ENCODE peak calls at places on chromosomes 1 and 21, in six cellular contexts. I is CD8-positive, alpha-beta memory T cell; O is tibial artery; Y is body of pancreas; G is uterus; X is endodermal cell. U is an unnamed sample.
A peak's percentile ranks its signal among the peaks of the same experiment; 100 is the strongest.

GRCh38 chr1:29563571-29563970 is 327.2 kb downstream of the PTPRU start:
- DNase-seq in I (no peak), O (no peak), Y (no peak), G (no peak), X (no peak), U (no peak)

GRCh38 chr1:241717975-241718374 is 65.9 kb downstream of the WDR64 start:
- DNase-seq in I (no peak), O (no peak), Y (no peak), G (no peak), X (no peak), U (no peak)

GRCh38 chr1:15429701-15430149 is 8.5 kb upstream of the CTRC start:
- DNase-seq in I (no peak), O (no peak), Y (peak; percentile 72), G (no peak), X (no peak), U (no peak)

GRCh38 chr1:87252406-87252805 is 76.3 kb upstream of the LMO4 start:
- DNase-seq in I (no peak), O (no peak), Y (no peak), G (no peak), X (no peak), U (no peak)

GRCh38 chr1:6205849-6206845 is at the start of gene RNF207:
- DNase-seq in I (peak; percentile 27), O (no peak), Y (peak; percentile 76), G (peak; percentile 54), X (peak; percentile 92), U (no peak)

GRCh38 chr1:234654002-234654733 is 44.2 kb upstream of the IRF2BP2 start:
- DNase-seq in I (no peak), O (no peak), Y (no peak), G (no peak), X (no peak), U (no peak)

GRCh38 chr1:151993734-151994496 is at the start of gene S100A10:
- DNase-seq in I (peak; percentile 72), O (peak; percentile 72), Y (peak; percentile 79), G (peak; percentile 79), X (peak; percentile 87), U (peak; percentile 66)

GRCh38 chr1:44407430-44408180 is 2.5 kb downstream of the RNF220 start:
- DNase-seq in I (no peak), O (no peak), Y (no peak), G (no peak), X (peak; percentile 78), U (no peak)

GRCh38 chr1:77539510-77540142 is 142.8 kb downstream of the ZZZ3 start:
- DNase-seq in I (no peak), O (no peak), Y (peak; percentile 18), G (no peak), X (no peak), U (peak; percentile 44)

GRCh38 chr1:5983361-5984103 is 8.7 kb downstream of the NPHP4 start:
- DNase-seq in I (no peak), O (no peak), Y (no peak), G (no peak), X (no peak), U (no peak)

GRCh38 chr1:198253668-198254067 is 96.9 kb downstream of the NEK7 start:
- DNase-seq in I (no peak), O (no peak), Y (no peak), G (no peak), X (no peak), U (no peak)

GRCh38 chr21:38712076-38712475 is 93.7 kb upstream of the ETS2 start:
- DNase-seq in I (no peak), O (peak; percentile 28), Y (no peak), G (peak; percentile 21), X (peak; percentile 82), U (peak; percentile 27)

GRCh38 chr1:117645343-117645742 is 39.5 kb downstream of the TENT5C start:
- DNase-seq in I (no peak), O (no peak), Y (no peak), G (no peak), X (no peak), U (no peak)
- H3K4me1 ChIP-seq in I (peaks cover 25% of the 10 kb centered on the region), O (no peaks in the 10 kb centered on the region), Y (peaks cover 8% of the 10 kb centered on the region), G (no peaks in the 10 kb centered on the region), X (no peaks in the 10 kb centered on the region), U (no peaks in the 10 kb centered on the region)

DNA sequence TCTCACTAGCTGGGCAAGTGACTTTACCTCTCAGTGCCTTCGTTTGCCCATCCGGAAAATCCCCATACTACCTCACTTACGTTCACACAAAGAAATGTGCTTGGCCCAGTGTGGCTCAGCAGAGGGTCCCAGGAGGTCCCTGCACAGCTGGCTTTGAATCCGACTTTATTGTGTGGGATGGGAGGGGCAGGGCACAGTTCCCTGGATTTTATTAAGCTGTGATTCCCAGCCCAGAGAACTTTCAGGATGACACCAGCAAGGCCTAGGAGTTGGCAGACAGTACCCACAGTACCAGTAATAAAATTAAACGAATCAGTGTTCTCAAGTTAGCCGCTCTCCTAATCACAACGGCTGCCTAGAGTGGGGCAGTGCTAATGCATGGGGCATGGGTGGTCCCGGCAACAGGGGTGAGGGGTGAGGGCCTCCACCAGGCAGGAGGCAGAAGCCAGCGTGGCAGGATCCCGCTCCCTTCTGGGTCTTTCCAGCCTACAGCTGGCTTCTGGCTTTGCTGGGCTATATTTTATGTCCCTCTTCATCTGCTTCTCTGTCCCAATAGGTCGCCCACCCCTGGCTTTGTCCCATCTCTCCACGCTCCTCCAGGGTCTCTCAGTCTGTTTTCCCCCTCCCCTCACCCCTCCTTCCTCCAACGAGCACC is 74.9 kb downstream of the VWA5B1 start:
- DNase-seq in I (no peak), O (no peak), Y (no peak), G (no peak), X (no peak), U (no peak)
- H3K4me3 ChIP-seq in I (no peak overlapping the region), O (no peak overlapping the region), Y (no peak overlapping the region), G (no peak overlapping the region), X (peak overlapping the region; percentile 72), U (no peak overlapping the region)

GRCh38 chr1:30844631-30845030 is 63.9 kb downstream of the SDC3 start:
- DNase-seq in I (no peak), O (no peak), Y (no peak), G (no peak), X (no peak), U (no peak)
- H3K27ac ChIP-seq in I (no peak overlapping the region), O (no peak overlapping the region), Y (no peak overlapping the region), G (no peak overlapping the region), X (no peak overlapping the region), U (no peak overlapping the region)

DNA sequence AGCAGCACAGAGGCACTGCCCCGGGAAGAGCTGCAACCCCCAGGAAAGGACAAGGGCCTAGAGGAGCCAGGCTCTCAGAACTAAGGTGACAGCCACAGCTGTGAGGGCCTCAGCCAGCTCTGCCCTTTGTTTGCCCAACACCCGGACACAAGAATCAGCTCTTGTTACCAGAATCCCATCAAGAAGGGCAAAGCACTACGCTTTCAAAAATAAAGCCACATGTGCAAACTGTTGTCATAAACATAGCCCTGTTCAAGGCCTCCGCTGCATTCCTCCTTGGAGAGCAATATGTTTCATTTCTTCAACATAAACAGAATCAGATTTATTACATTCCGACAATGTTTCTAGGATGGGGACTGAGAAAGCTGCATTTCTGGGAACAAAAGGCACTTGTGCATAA is 71.2 kb downstream of the SSBP3 start:
- DNase-seq in I (no peak), O (no peak), Y (peak; percentile 43), G (no peak), X (no peak), U (peak; percentile 95)
- H3K4me1 ChIP-seq in I (peaks cover 30% of the 10 kb centered on the region), O (peaks cover 80% of the 10 kb centered on the region), Y (peaks cover 49% of the 10 kb centered on the region), G (peaks cover 23% of the 10 kb centered on the region), X (peaks cover 63% of the 10 kb centered on the region), U (peaks cover 73% of the 10 kb centered on the region)

DNA sequence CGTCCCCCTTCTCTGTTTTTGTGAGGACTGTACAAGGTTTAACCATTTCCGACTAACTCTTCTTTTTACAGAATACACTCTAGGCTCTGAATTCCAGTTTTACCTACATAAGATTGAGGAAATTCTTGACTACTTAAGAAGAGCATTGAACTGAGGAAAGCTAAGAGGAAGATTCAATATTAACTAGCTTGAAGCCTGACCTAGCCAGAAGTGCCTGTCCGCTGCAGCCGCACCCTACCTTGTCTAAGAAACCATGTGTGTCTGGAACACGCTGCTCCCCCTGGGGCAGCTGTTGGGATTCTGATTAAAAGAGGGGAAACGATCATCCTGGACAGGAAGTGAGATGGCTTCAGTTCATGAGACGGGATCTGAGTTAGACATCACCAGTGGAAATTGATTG is 28.9 kb downstream of the CA6 start:
- DNase-seq in I (no peak), O (no peak), Y (no peak), G (no peak), X (no peak), U (no peak)
- H3K4me3 ChIP-seq in I (no peak overlapping the region), O (no peak overlapping the region), Y (no peak overlapping the region), G (no peak overlapping the region), X (no peak overlapping the region), U (no peak overlapping the region)

U was measured in SJCRH30.